ENCODE peak calls at places on chromosomes 3 and 15, in nine cellular contexts. One of them, this sample, is unnamed.

GRCh38 chr3:20539666-20540460 is 353.9 kb upstream of the SGO1 start:
- DNase-seq in aorta: no peak
- DNase-seq in stromal cell of bone marrow: no peak
- DNase-seq in hippocampal formation: no peak
- DNase-seq in NCI-H460: no peak
- DNase-seq in iris pigment epithelial cell: no peak
- DNase-seq in G401: no peak
- DNase-seq in stimulated activated CD8-positive, alpha-beta memory T cell treated with anti-CD3 and anti-CD28 coated beads, Interleukin-15, amount 100 ng/mL, for 48 hours: no peak
- DNase-seq in B cell: no peak
- DNase-seq in this sample: no peak

GRCh38 chr15:71051539-71051938 is 63.7 kb upstream of the THSD4 start:
- DNase-seq in aorta: no peak
- DNase-seq in B cell: no peak
- DNase-seq in hippocampal formation: no peak
- DNase-seq in stromal cell of bone marrow: peak
- DNase-seq in iris pigment epithelial cell: peak
- DNase-seq in stimulated activated CD8-positive, alpha-beta memory T cell treated with anti-CD3 and anti-CD28 coated beads, Interleukin-15, amount 100 ng/mL, for 48 hours: no peak
- DNase-seq in G401: peak
- DNase-seq in NCI-H460: no peak
- DNase-seq in this sample: no peak

GRCh38 chr3:65548848-65549625 is 489.7 kb downstream of the MAGI1 start:
- DNase-seq in NCI-H460: no peak
- DNase-seq in stimulated activated CD8-positive, alpha-beta memory T cell treated with anti-CD3 and anti-CD28 coated beads, Interleukin-15, amount 100 ng/mL, for 48 hours: no peak
- DNase-seq in B cell: no peak
- DNase-seq in hippocampal formation: no peak
- DNase-seq in aorta: peak
- DNase-seq in iris pigment epithelial cell: no peak
- DNase-seq in G401: peak
- DNase-seq in stromal cell of bone marrow: no peak
- DNase-seq in this sample: no peak

GRCh38 chr3:60028243-60028642 is 978.4 kb upstream of the CFAP20DC start:
- DNase-seq in B cell: no peak
- DNase-seq in stimulated activated CD8-positive, alpha-beta memory T cell treated with anti-CD3 and anti-CD28 coated beads, Interleukin-15, amount 100 ng/mL, for 48 hours: no peak
- DNase-seq in stromal cell of bone marrow: no peak
- DNase-seq in aorta: no peak
- DNase-seq in iris pigment epithelial cell: no peak
- DNase-seq in G401: no peak
- DNase-seq in NCI-H460: no peak
- DNase-seq in hippocampal formation: no peak
- DNase-seq in this sample: no peak

GRCh38 chr3:134487406-134487805 is 1.5 kb downstream of the CEP63 start:
- DNase-seq in NCI-H460: no peak
- DNase-seq in stromal cell of bone marrow: no peak
- DNase-seq in aorta: no peak
- DNase-seq in iris pigment epithelial cell: no peak
- DNase-seq in hippocampal formation: no peak
- DNase-seq in G401: peak
- DNase-seq in B cell: peak
- DNase-seq in stimulated activated CD8-positive, alpha-beta memory T cell treated with anti-CD3 and anti-CD28 coated beads, Interleukin-15, amount 100 ng/mL, for 48 hours: no peak
- DNase-seq in this sample: no peak

GRCh38 chr3:50365080-50365841 is 5.9 kb upstream of the TMEM115 start:
- DNase-seq in B cell: peak
- DNase-seq in NCI-H460: no peak
- DNase-seq in iris pigment epithelial cell: peak
- DNase-seq in aorta: peak
- DNase-seq in hippocampal formation: no peak
- DNase-seq in G401: peak
- DNase-seq in stromal cell of bone marrow: peak
- DNase-seq in stimulated activated CD8-positive, alpha-beta memory T cell treated with anti-CD3 and anti-CD28 coated beads, Interleukin-15, amount 100 ng/mL, for 48 hours: peak
- DNase-seq in this sample: no peak

GRCh38 chr3:189270248-189270832 is 98.6 kb downstream of the TPRG1 start:
- DNase-seq in NCI-H460: peak
- DNase-seq in hippocampal formation: peak
- DNase-seq in aorta: peak
- DNase-seq in stimulated activated CD8-positive, alpha-beta memory T cell treated with anti-CD3 and anti-CD28 coated beads, Interleukin-15, amount 100 ng/mL, for 48 hours: no peak
- DNase-seq in B cell: no peak
- DNase-seq in iris pigment epithelial cell: peak
- DNase-seq in stromal cell of bone marrow: peak
- DNase-seq in G401: peak
- DNase-seq in this sample: peak

GRCh38 chr15:37880009-37880834 is 54.2 kb upstream of the TMCO5A start:
- DNase-seq in B cell: peak
- DNase-seq in iris pigment epithelial cell: peak
- DNase-seq in G401: peak
- DNase-seq in stromal cell of bone marrow: peak
- DNase-seq in aorta: no peak
- DNase-seq in stimulated activated CD8-positive, alpha-beta memory T cell treated with anti-CD3 and anti-CD28 coated beads, Interleukin-15, amount 100 ng/mL, for 48 hours: no peak
- DNase-seq in hippocampal formation: peak
- DNase-seq in NCI-H460: peak
- DNase-seq in this sample: peak

GRCh38 chr3:197356275-197356674 is 57.9 kb upstream of the DLG1 start:
- DNase-seq in B cell: no peak
- DNase-seq in iris pigment epithelial cell: no peak
- DNase-seq in hippocampal formation: peak
- DNase-seq in aorta: peak
- DNase-seq in NCI-H460: no peak
- DNase-seq in stromal cell of bone marrow: no peak
- DNase-seq in G401: peak
- DNase-seq in stimulated activated CD8-positive, alpha-beta memory T cell treated with anti-CD3 and anti-CD28 coated beads, Interleukin-15, amount 100 ng/mL, for 48 hours: no peak
- DNase-seq in this sample: no peak

GRCh38 chr15:42846647-42847046 is 73.9 kb downstream of the TTBK2 start:
- DNase-seq in hippocampal formation: no peak
- DNase-seq in stimulated activated CD8-positive, alpha-beta memory T cell treated with anti-CD3 and anti-CD28 coated beads, Interleukin-15, amount 100 ng/mL, for 48 hours: no peak
- DNase-seq in NCI-H460: no peak
- DNase-seq in B cell: no peak
- DNase-seq in G401: no peak
- DNase-seq in aorta: no peak
- DNase-seq in stromal cell of bone marrow: no peak
- DNase-seq in iris pigment epithelial cell: no peak
- DNase-seq in this sample: no peak

GRCh38 chr3:163364717-163365116 is 1713.6 kb downstream of the SI start:
- DNase-seq in G401: no peak
- DNase-seq in hippocampal formation: no peak
- DNase-seq in NCI-H460: no peak
- DNase-seq in aorta: no peak
- DNase-seq in stromal cell of bone marrow: no peak
- DNase-seq in stimulated activated CD8-positive, alpha-beta memory T cell treated with anti-CD3 and anti-CD28 coated beads, Interleukin-15, amount 100 ng/mL, for 48 hours: no peak
- DNase-seq in iris pigment epithelial cell: no peak
- DNase-seq in B cell: no peak
- DNase-seq in this sample: no peak

GRCh38 chr3:194245474-194245873 is 105.7 kb downstream of the CPN2 start:
- DNase-seq in aorta: no peak
- DNase-seq in iris pigment epithelial cell: no peak
- DNase-seq in stromal cell of bone marrow: no peak
- DNase-seq in G401: no peak
- DNase-seq in NCI-H460: no peak
- DNase-seq in B cell: no peak
- DNase-seq in stimulated activated CD8-positive, alpha-beta memory T cell treated with anti-CD3 and anti-CD28 coated beads, Interleukin-15, amount 100 ng/mL, for 48 hours: no peak
- DNase-seq in hippocampal formation: no peak
- DNase-seq in this sample: no peak

GRCh38 chr15:75036269-75036668 is 12.9 kb downstream of the PPCDC start:
- DNase-seq in B cell: no peak
- DNase-seq in hippocampal formation: no peak
- DNase-seq in aorta: no peak
- DNase-seq in stimulated activated CD8-positive, alpha-beta memory T cell treated with anti-CD3 and anti-CD28 coated beads, Interleukin-15, amount 100 ng/mL, for 48 hours: no peak
- DNase-seq in G401: no peak
- DNase-seq in NCI-H460: no peak
- DNase-seq in stromal cell of bone marrow: no peak
- DNase-seq in iris pigment epithelial cell: no peak
- DNase-seq in this sample: no peak

GRCh38 chr3:115913069-115913686 is 289.9 kb downstream of the GAP43 start:
- DNase-seq in iris pigment epithelial cell: peak
- DNase-seq in hippocampal formation: no peak
- DNase-seq in NCI-H460: no peak
- DNase-seq in stromal cell of bone marrow: no peak
- DNase-seq in stimulated activated CD8-positive, alpha-beta memory T cell treated with anti-CD3 and anti-CD28 coated beads, Interleukin-15, amount 100 ng/mL, for 48 hours: no peak
- DNase-seq in B cell: no peak
- DNase-seq in aorta: no peak
- DNase-seq in G401: no peak
- DNase-seq in this sample: peak

GRCh38 chr3:36763850-36764703 is at the start of gene DCLK3:
- DNase-seq in iris pigment epithelial cell: no peak
- DNase-seq in B cell: no peak
- DNase-seq in G401: no peak
- DNase-seq in hippocampal formation: no peak
- DNase-seq in stromal cell of bone marrow: no peak
- DNase-seq in aorta: peak
- DNase-seq in stimulated activated CD8-positive, alpha-beta memory T cell treated with anti-CD3 and anti-CD28 coated beads, Interleukin-15, amount 100 ng/mL, for 48 hours: no peak
- DNase-seq in NCI-H460: no peak
- DNase-seq in this sample: no peak

GRCh38 chr3:198018416-198018815 is 58.4 kb downstream of the LMLN start:
- DNase-seq in stromal cell of bone marrow: no peak
- DNase-seq in aorta: no peak
- DNase-seq in B cell: no peak
- DNase-seq in stimulated activated CD8-positive, alpha-beta memory T cell treated with anti-CD3 and anti-CD28 coated beads, Interleukin-15, amount 100 ng/mL, for 48 hours: no peak
- DNase-seq in hippocampal formation: no peak
- DNase-seq in iris pigment epithelial cell: no peak
- DNase-seq in G401: no peak
- DNase-seq in NCI-H460: no peak
- DNase-seq in this sample: no peak

This sample was measured in A549.